ENCODE peak calls at places on chromosomes 1 and 21, in eight cellular contexts. One of them, this sample, is unnamed.

GRCh38 chr1:10803971-10804820 is 7.8 kb upstream of the CASZ1 start:
- DNase-seq in adrenal gland: no peak
- DNase-seq in esophagus squamous epithelium: no peak
- DNase-seq in heart right ventricle: no peak
- DNase-seq in omental fat pad: no peak
- DNase-seq in glutamatergic neuron: no peak
- DNase-seq in brain microvascular endothelial cell: no peak
- DNase-seq in OCI-LY7: no peak
- DNase-seq in this sample: no peak

GRCh38 chr1:235068155-235069121 is 60.2 kb downstream of the TOMM20 start:
- DNase-seq in glutamatergic neuron: no peak
- DNase-seq in OCI-LY7: no peak
- DNase-seq in brain microvascular endothelial cell: peak
- DNase-seq in heart right ventricle: no peak
- DNase-seq in adrenal gland: no peak
- DNase-seq in omental fat pad: no peak
- DNase-seq in esophagus squamous epithelium: no peak
- DNase-seq in this sample: no peak

GRCh38 chr1:27130798-27131197 is 24.1 kb downstream of the SLC9A1 start:
- DNase-seq in omental fat pad: no peak
- DNase-seq in heart right ventricle: peak
- DNase-seq in OCI-LY7: no peak
- DNase-seq in brain microvascular endothelial cell: no peak
- DNase-seq in esophagus squamous epithelium: no peak
- DNase-seq in glutamatergic neuron: no peak
- DNase-seq in adrenal gland: no peak
- DNase-seq in this sample: no peak

GRCh38 chr21:22120616-22121266 is 1122.5 kb downstream of the NCAM2 start:
- DNase-seq in OCI-LY7: peak
- DNase-seq in heart right ventricle: no peak
- DNase-seq in glutamatergic neuron: no peak
- DNase-seq in omental fat pad: no peak
- DNase-seq in brain microvascular endothelial cell: no peak
- DNase-seq in adrenal gland: no peak
- DNase-seq in esophagus squamous epithelium: no peak
- DNase-seq in this sample: no peak

GRCh38 chr1:110292327-110292741 is 46.8 kb upstream of the RBM15 start:
- DNase-seq in esophagus squamous epithelium: no peak
- DNase-seq in adrenal gland: no peak
- DNase-seq in heart right ventricle: no peak
- DNase-seq in glutamatergic neuron: no peak
- DNase-seq in OCI-LY7: no peak
- DNase-seq in omental fat pad: no peak
- DNase-seq in brain microvascular endothelial cell: peak
- DNase-seq in this sample: no peak

GRCh38 chr1:54854376-54855020 is 32.5 kb downstream of the DHCR24 start:
- DNase-seq in heart right ventricle: no peak
- DNase-seq in glutamatergic neuron: no peak
- DNase-seq in omental fat pad: no peak
- DNase-seq in brain microvascular endothelial cell: no peak
- DNase-seq in adrenal gland: no peak
- DNase-seq in OCI-LY7: no peak
- DNase-seq in esophagus squamous epithelium: no peak
- DNase-seq in this sample: no peak

GRCh38 chr1:84069236-84069845 is 70.4 kb upstream of the TTLL7 start:
- DNase-seq in brain microvascular endothelial cell: no peak
- DNase-seq in OCI-LY7: peak
- DNase-seq in omental fat pad: no peak
- DNase-seq in adrenal gland: no peak
- DNase-seq in heart right ventricle: no peak
- DNase-seq in glutamatergic neuron: no peak
- DNase-seq in esophagus squamous epithelium: no peak
- DNase-seq in this sample: no peak

GRCh38 chr1:116020668-116021272 is 44.5 kb downstream of the SLC22A15 start:
- DNase-seq in OCI-LY7: peak
- DNase-seq in adrenal gland: peak
- DNase-seq in esophagus squamous epithelium: no peak
- DNase-seq in omental fat pad: no peak
- DNase-seq in brain microvascular endothelial cell: peak
- DNase-seq in glutamatergic neuron: peak
- DNase-seq in heart right ventricle: peak
- DNase-seq in this sample: no peak

GRCh38 chr1:30966690-30967369 is 58.3 kb upstream of the SDC3 start:
- DNase-seq in heart right ventricle: no peak
- DNase-seq in OCI-LY7: no peak
- DNase-seq in glutamatergic neuron: peak
- DNase-seq in esophagus squamous epithelium: no peak
- DNase-seq in adrenal gland: peak
- DNase-seq in brain microvascular endothelial cell: peak
- DNase-seq in omental fat pad: no peak
- DNase-seq in this sample: no peak

GRCh38 chr1:12553963-12554362 is 64.0 kb downstream of the DHRS3 start:
- DNase-seq in heart right ventricle: no peak
- DNase-seq in omental fat pad: no peak
- DNase-seq in OCI-LY7: peak
- DNase-seq in brain microvascular endothelial cell: no peak
- DNase-seq in esophagus squamous epithelium: no peak
- DNase-seq in adrenal gland: no peak
- DNase-seq in glutamatergic neuron: no peak
- DNase-seq in this sample: no peak

GRCh38 chr1:117579221-117579906 is 26.5 kb upstream of the TENT5C start:
- DNase-seq in omental fat pad: no peak
- DNase-seq in brain microvascular endothelial cell: no peak
- DNase-seq in adrenal gland: no peak
- DNase-seq in heart right ventricle: no peak
- DNase-seq in OCI-LY7: no peak
- DNase-seq in esophagus squamous epithelium: no peak
- DNase-seq in glutamatergic neuron: no peak
- DNase-seq in this sample: no peak

GRCh38 chr1:212224102-212224501 is 61.1 kb upstream of the PPP2R5A start:
- DNase-seq in esophagus squamous epithelium: no peak
- DNase-seq in glutamatergic neuron: no peak
- DNase-seq in heart right ventricle: no peak
- DNase-seq in brain microvascular endothelial cell: no peak
- DNase-seq in omental fat pad: no peak
- DNase-seq in OCI-LY7: no peak
- DNase-seq in adrenal gland: no peak
- DNase-seq in this sample: no peak

GRCh38 chr1:46804027-46804889 is 5.4 kb downstream of the CYP4B1 start:
- DNase-seq in OCI-LY7: no peak
- DNase-seq in brain microvascular endothelial cell: no peak
- DNase-seq in heart right ventricle: no peak
- DNase-seq in esophagus squamous epithelium: no peak
- DNase-seq in adrenal gland: no peak
- DNase-seq in glutamatergic neuron: no peak
- DNase-seq in omental fat pad: no peak
- DNase-seq in this sample: no peak

GRCh38 chr1:170705981-170706380 is 42.0 kb downstream of the PRRX1 start:
- DNase-seq in OCI-LY7: no peak
- DNase-seq in esophagus squamous epithelium: no peak
- DNase-seq in omental fat pad: no peak
- DNase-seq in glutamatergic neuron: no peak
- DNase-seq in adrenal gland: no peak
- DNase-seq in brain microvascular endothelial cell: no peak
- DNase-seq in heart right ventricle: no peak
- DNase-seq in this sample: no peak

GRCh38 chr21:34579411-34579810 is 35.5 kb downstream of the RCAN1 start:
- DNase-seq in brain microvascular endothelial cell: peak
- DNase-seq in glutamatergic neuron: no peak
- DNase-seq in esophagus squamous epithelium: no peak
- DNase-seq in adrenal gland: no peak
- DNase-seq in omental fat pad: no peak
- DNase-seq in heart right ventricle: no peak
- DNase-seq in OCI-LY7: no peak
- DNase-seq in this sample: no peak

GRCh38 chr1:108848802-108849201 is 8.1 kb downstream of the AKNAD1 start:
- DNase-seq in omental fat pad: no peak
- DNase-seq in brain microvascular endothelial cell: no peak
- DNase-seq in OCI-LY7: no peak
- DNase-seq in esophagus squamous epithelium: no peak
- DNase-seq in heart right ventricle: no peak
- DNase-seq in glutamatergic neuron: no peak
- DNase-seq in adrenal gland: no peak
- DNase-seq in this sample: no peak

GRCh38 chr1:202892501-202892900 is 3.6 kb upstream of the RABIF start:
- DNase-seq in esophagus squamous epithelium: no peak
- DNase-seq in omental fat pad: no peak
- DNase-seq in glutamatergic neuron: no peak
- DNase-seq in adrenal gland: no peak
- DNase-seq in heart right ventricle: no peak
- DNase-seq in brain microvascular endothelial cell: no peak
- DNase-seq in OCI-LY7: no peak
- DNase-seq in this sample: no peak

GRCh38 chr1:202888204-202888506 is 794 bp downstream of the RABIF start:
- DNase-seq in glutamatergic neuron: no peak
- DNase-seq in heart right ventricle: no peak
- DNase-seq in brain microvascular endothelial cell: peak
- DNase-seq in OCI-LY7: no peak
- DNase-seq in esophagus squamous epithelium: no peak
- DNase-seq in omental fat pad: no peak
- DNase-seq in adrenal gland: no peak
- DNase-seq in this sample: no peak

GRCh38 chr1:202890392-202890791 is 1.4 kb upstream of the RABIF start:
- DNase-seq in adrenal gland: no peak
- DNase-seq in heart right ventricle: no peak
- DNase-seq in OCI-LY7: no peak
- DNase-seq in omental fat pad: no peak
- DNase-seq in esophagus squamous epithelium: no peak
- DNase-seq in brain microvascular endothelial cell: no peak
- DNase-seq in glutamatergic neuron: no peak
- DNase-seq in this sample: no peak

GRCh38 chr1:202888507-202889360 is at the start of gene RABIF:
- DNase-seq in OCI-LY7: peak
- DNase-seq in heart right ventricle: peak
- DNase-seq in omental fat pad: peak
- DNase-seq in brain microvascular endothelial cell: peak
- DNase-seq in esophagus squamous epithelium: peak
- DNase-seq in glutamatergic neuron: peak
- DNase-seq in adrenal gland: peak
- DNase-seq in this sample: peak
- TF ChIP-seq CTCF in OCI-LY7: no peak
- TF ChIP-seq CTCF in heart right ventricle: peak
- TF ChIP-seq CTCF in omental fat pad: no peak
- TF ChIP-seq CTCF in brain microvascular endothelial cell: peak
- TF ChIP-seq CTCF in esophagus squamous epithelium: no peak
- TF ChIP-seq CTCF in glutamatergic neuron: no peak
- TF ChIP-seq CTCF in adrenal gland: peak
- TF ChIP-seq CTCF in this sample: no peak

DNA sequence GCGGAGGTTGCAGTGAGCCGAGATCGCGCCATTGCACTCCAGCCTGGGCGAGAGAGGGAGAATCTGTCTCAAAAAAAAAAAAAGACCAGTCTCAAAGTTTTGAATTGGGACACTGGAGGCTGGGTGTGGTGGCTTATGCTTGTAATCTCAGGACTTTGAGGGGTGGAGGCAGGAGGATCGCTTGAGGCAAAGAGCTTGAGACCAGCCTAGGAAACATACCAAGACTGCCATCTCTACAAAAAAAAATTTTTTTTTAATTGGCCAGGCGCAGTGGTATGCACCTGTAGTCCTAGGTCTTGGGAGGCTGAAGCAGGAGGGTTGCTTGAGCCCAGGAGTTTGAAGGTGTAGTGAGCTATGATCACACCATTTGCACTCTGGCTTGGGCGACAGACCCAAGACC is 3.9 kb downstream of the ZBTB8B start:
- DNase-seq in brain microvascular endothelial cell: no peak
- DNase-seq in glutamatergic neuron: no peak
- DNase-seq in OCI-LY7: no peak
- DNase-seq in omental fat pad: no peak
- DNase-seq in esophagus squamous epithelium: no peak
- DNase-seq in adrenal gland: no peak
- DNase-seq in heart right ventricle: no peak
- DNase-seq in this sample: no peak
- TF ChIP-seq CTCF in brain microvascular endothelial cell: no peak
- TF ChIP-seq CTCF in glutamatergic neuron: no peak
- TF ChIP-seq CTCF in OCI-LY7: no peak
- TF ChIP-seq CTCF in omental fat pad: no peak
- TF ChIP-seq CTCF in esophagus squamous epithelium: no peak
- TF ChIP-seq CTCF in adrenal gland: no peak
- TF ChIP-seq CTCF in heart right ventricle: no peak
- TF ChIP-seq CTCF in this sample: no peak

GRCh38 chr1:57015071-57015470 is 49.3 kb upstream of the C8B start:
- DNase-seq in OCI-LY7: no peak
- DNase-seq in adrenal gland: no peak
- DNase-seq in glutamatergic neuron: no peak
- DNase-seq in omental fat pad: no peak
- DNase-seq in esophagus squamous epithelium: no peak
- DNase-seq in brain microvascular endothelial cell: no peak
- DNase-seq in heart right ventricle: no peak
- DNase-seq in this sample: no peak

GRCh38 chr1:57018119-57018518 is 52.3 kb upstream of the C8B start:
- DNase-seq in brain microvascular endothelial cell: no peak
- DNase-seq in OCI-LY7: no peak
- DNase-seq in heart right ventricle: no peak
- DNase-seq in adrenal gland: no peak
- DNase-seq in esophagus squamous epithelium: no peak
- DNase-seq in glutamatergic neuron: no peak
- DNase-seq in omental fat pad: no peak
- DNase-seq in this sample: no peak

GRCh38 chr1:57017201-57017600 is 51.4 kb upstream of the C8B start:
- DNase-seq in brain microvascular endothelial cell: no peak
- DNase-seq in glutamatergic neuron: no peak
- DNase-seq in omental fat pad: no peak
- DNase-seq in esophagus squamous epithelium: no peak
- DNase-seq in heart right ventricle: no peak
- DNase-seq in OCI-LY7: no peak
- DNase-seq in adrenal gland: no peak
- DNase-seq in this sample: no peak

GRCh38 chr1:57019240-57019805 is 53.5 kb upstream of the C8B start:
- DNase-seq in brain microvascular endothelial cell: no peak
- DNase-seq in omental fat pad: no peak
- DNase-seq in OCI-LY7: no peak
- DNase-seq in heart right ventricle: no peak
- DNase-seq in adrenal gland: no peak
- DNase-seq in glutamatergic neuron: peak
- DNase-seq in esophagus squamous epithelium: no peak
- DNase-seq in this sample: no peak

GRCh38 chr1:57017717-57018116 is 51.9 kb upstream of the C8B start:
- DNase-seq in heart right ventricle: no peak
- DNase-seq in omental fat pad: no peak
- DNase-seq in adrenal gland: no peak
- DNase-seq in OCI-LY7: peak
- DNase-seq in brain microvascular endothelial cell: no peak
- DNase-seq in esophagus squamous epithelium: no peak
- DNase-seq in glutamatergic neuron: peak
- DNase-seq in this sample: no peak
- TF ChIP-seq CTCF in heart right ventricle: no peak
- TF ChIP-seq CTCF in omental fat pad: no peak
- TF ChIP-seq CTCF in adrenal gland: no peak
- TF ChIP-seq CTCF in OCI-LY7: peak
- TF ChIP-seq CTCF in brain microvascular endothelial cell: peak
- TF ChIP-seq CTCF in esophagus squamous epithelium: no peak
- TF ChIP-seq CTCF in glutamatergic neuron: peak
- TF ChIP-seq CTCF in this sample: no peak

DNA sequence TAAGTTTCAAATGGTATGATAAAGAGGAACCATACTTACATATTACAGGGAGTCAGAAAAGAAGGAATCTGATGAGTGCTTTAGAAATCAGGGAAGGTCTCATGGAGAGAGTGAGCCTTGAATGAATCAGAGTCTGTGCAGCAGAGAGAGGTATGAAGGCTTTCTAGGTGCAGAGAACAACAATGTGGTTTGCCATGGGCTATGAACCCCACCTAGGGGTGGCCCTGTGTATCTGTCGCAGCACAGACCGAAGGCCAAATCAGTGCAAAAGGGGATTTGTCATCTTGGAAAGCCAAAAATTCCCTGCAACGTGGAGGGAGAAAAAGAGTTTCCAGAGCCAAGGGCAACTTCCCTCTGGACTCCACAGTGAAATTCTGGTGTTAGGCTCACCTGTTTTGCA is 3.5 kb downstream of the PAPPA2 start:
- DNase-seq in omental fat pad: no peak
- DNase-seq in adrenal gland: no peak
- DNase-seq in heart right ventricle: no peak
- DNase-seq in OCI-LY7: peak
- DNase-seq in glutamatergic neuron: no peak
- DNase-seq in esophagus squamous epithelium: no peak
- DNase-seq in brain microvascular endothelial cell: no peak
- DNase-seq in this sample: no peak
- TF ChIP-seq CTCF in omental fat pad: no peak
- TF ChIP-seq CTCF in adrenal gland: no peak
- TF ChIP-seq CTCF in heart right ventricle: peak
- TF ChIP-seq CTCF in OCI-LY7: peak
- TF ChIP-seq CTCF in glutamatergic neuron: peak
- TF ChIP-seq CTCF in esophagus squamous epithelium: no peak
- TF ChIP-seq CTCF in brain microvascular endothelial cell: no peak
- TF ChIP-seq CTCF in this sample: no peak

This sample was measured in activated B cell treated with CpG ODN at 0.5 μM for 24 hours.